ENCODE peak calls at places on chromosomes 4 and X, in five cellular contexts. C, E, J, O and H are unnamed samples.

GRCh38 chr4:39658756-39659155 is 20.1 kb upstream of the SMIM14 start:
- DNase-seq in O (no peak), J (no peak), C (no peak), E (no peak), H (peak; percentile 19)

GRCh38 chr4:150593996-150594395 is 12.0 kb downstream of the MAB21L2 start:
- DNase-seq in C (no peak), E (no peak), O (peak; percentile 15), J (no peak), H (peak; percentile 66)

GRCh38 chr4:2285665-2286381 is 23.9 kb upstream of the MXD4 start:
- DNase-seq in E (no peak), O (no peak), C (peak; percentile 27), J (no peak), H (no peak)

GRCh38 chr4:19224820-19225219 is 1026.9 kb upstream of the SLIT2 start:
- DNase-seq in E (no peak), C (no peak), O (peak; percentile 56), J (no peak), H (peak; percentile 60)

GRCh38 chr4:73945674-73946449 is 36.0 kb downstream of the PF4 start:
- DNase-seq in C (no peak), J (no peak), O (no peak), E (no peak), H (no peak)

GRCh38 chr4:153465922-153466636 is at the start of gene TMEM131L:
- DNase-seq in O (peak; percentile 80), J (peak; percentile 53), C (peak; percentile 75), E (peak; percentile 68), H (peak; percentile 96)

GRCh38 chrX:43005561-43005960 is 227.6 kb upstream of the PPP1R2C start:
- DNase-seq in J (no peak), O (no peak), C (no peak), E (no peak), H (no peak)

GRCh38 chr4:77430847-77431246 is 174.8 kb upstream of the CXCL13 start:
- DNase-seq in J (no peak), C (no peak), E (no peak), O (no peak), H (no peak)

GRCh38 chr4:152357206-152357605 is 178.7 kb downstream of the FBXW7 start:
- DNase-seq in C (peak; percentile 32), J (no peak), O (no peak), E (no peak), H (no peak)

GRCh38 chr4:140286503-140286902 is 86.9 kb upstream of the SCOC start:
- DNase-seq in C (peak; percentile 53), J (no peak), O (no peak), E (no peak), H (no peak)

GRCh38 chr4:8832130-8832930 is 39.3 kb downstream of the HMX1 start:
- DNase-seq in O (no peak), C (no peak), E (no peak), J (no peak), H (no peak)

GRCh38 chr4:140595065-140595464 is 26.3 kb upstream of the UCP1 start:
- DNase-seq in C (no peak), J (no peak), E (no peak), O (no peak), H (no peak)

GRCh38 chr4:65302145-65302544 is 368.1 kb downstream of the EPHA5 start:
- DNase-seq in C (no peak), O (no peak), E (no peak), J (no peak), H (no peak)

GRCh38 chrX:103918050-103918449 is 44.4 kb upstream of the TMSB15B start:
- DNase-seq in O (peak; percentile 64), C (peak; percentile 32), E (peak; percentile 51), J (no peak), H (peak; percentile 66)

GRCh38 chrX:68307767-68308166 is 125.5 kb downstream of the OPHN1 start:
- DNase-seq in C (no peak), J (no peak), O (no peak), E (no peak), H (peak; percentile 1)

GRCh38 chrX:49101629-49101984 is 21.9 kb upstream of the WDR45 start:
- DNase-seq in C (no peak), J (no peak), O (no peak), E (no peak), H (no peak)

GRCh38 chr4:66604192-66604591 is 933.9 kb upstream of the EPHA5 start:
- DNase-seq in C (no peak), E (no peak), O (no peak), J (no peak), H (no peak)

GRCh38 chrX:102651968-102652744 is 873 bp downstream of the GPRASP1 start:
- DNase-seq in E (peak; percentile 52), O (peak; percentile 59), J (no peak), C (no peak), H (no peak)

GRCh38 chrX:142001934-142002333 is 98.2 kb downstream of the MAGEC1 start:
- DNase-seq in J (no peak), C (no peak), E (no peak), O (no peak), H (no peak)

GRCh38 chrX:39145859-39146258 is 344.6 kb downstream of the MID1IP1 start:
- DNase-seq in C (no peak), O (no peak), E (no peak), J (no peak), H (no peak)

GRCh38 chr4:183241322-183241640 is 78.8 kb downstream of the CLDN22 start:
- DNase-seq in C (no peak), E (no peak), J (no peak), O (no peak), H (peak; percentile 92)

GRCh38 chr4:141870152-141870551 is 233.8 kb downstream of the IL15 start:
- DNase-seq in C (no peak), E (no peak), O (no peak), J (no peak), H (peak; percentile 51)

GRCh38 chrX:69615779-69616519 is at the start of gene EDA:
- DNase-seq in O (peak; percentile 81), J (no peak), C (peak; percentile 77), E (peak; percentile 51), H (peak; percentile 87)

GRCh38 chr4:45693746-45694145 is 430.1 kb downstream of the GABRG1 start:
- DNase-seq in O (no peak), E (no peak), C (peak; percentile 47), J (no peak), H (peak; percentile 44)

GRCh38 chr4:12242354-12242753 is 813.7 kb upstream of the HS3ST1 start:
- DNase-seq in J (no peak), O (no peak), E (no peak), C (no peak), H (no peak)

GRCh38 chrX:7132335-7133035 is 15.0 kb upstream of the STS start:
- DNase-seq in J (no peak), E (peak; percentile 24), O (peak; percentile 12), C (peak; percentile 66), H (peak; percentile 60)

GRCh38 chr4:187289371-187289770 is 565.7 kb upstream of the FAT1 start:
- DNase-seq in J (no peak), C (no peak), E (no peak), O (no peak), H (no peak)

GRCh38 chrX:148874621-148875020 is 374.2 kb downstream of the AFF2 start:
- DNase-seq in C (peak; percentile 1), O (no peak), E (no peak), J (no peak), H (no peak)

GRCh38 chr4:70801265-70801809 is 38.4 kb downstream of the GRSF1 start:
- DNase-seq in O (no peak), E (no peak), J (no peak), C (no peak), H (no peak)